ENCODE peak calls at places on chromosomes 16 and 17, in five cellular contexts. O is thoracic aorta, G is sigmoid colon, C is small intestine, H is adipocyte. V is an unnamed sample.

GRCh38 chr16:53841884-53842283 is 137.9 kb downstream of the FTO start:
- DNase-seq in O (no peak), G (no peak), C (no peak), H (no peak), V (no peak)

GRCh38 chr16:84465154-84465553 is 39.3 kb downstream of the MEAK7 start:
- DNase-seq in O (no peak), G (peak; percentile 39), C (no peak), H (no peak), V (no peak)

GRCh38 chr17:4574448-4575045 is 9.8 kb upstream of the SMTNL2 start:
- DNase-seq in O (no peak), G (no peak), C (no peak), H (no peak), V (no peak)

GRCh38 chr17:70159980-70160379 is 9.4 kb upstream of the KCNJ2 start:
- DNase-seq in O (no peak), G (no peak), C (no peak), H (no peak), V (no peak)

GRCh38 chr16:85319984-85320440 is 207.7 kb upstream of the CIBAR2 start:
- DNase-seq in O (no peak), G (no peak), C (no peak), H (no peak), V (no peak)

GRCh38 chr17:1714488-1714979 is 4.4 kb upstream of the TLCD2 start:
- DNase-seq in O (peak; percentile 99), G (peak; percentile 99), C (peak; percentile 98), H (peak; percentile 100), V (peak; percentile 99)

GRCh38 chr17:40498281-40499084 is 2.9 kb downstream of the TNS4 start:
- DNase-seq in O (no peak), G (no peak), C (no peak), H (no peak), V (no peak)

GRCh38 chr17:33292184-33292980 is 713 bp downstream of the ASIC2 start:
- DNase-seq in O (no peak), G (no peak), C (peak; percentile 37), H (no peak), V (no peak)

GRCh38 chr17:15265131-15265530 is at the start of gene PMP22:
- DNase-seq in O (no peak), G (peak; percentile 86), C (no peak), H (no peak), V (peak; percentile 78)

GRCh38 chr17:73586153-73586906 is 57.9 kb downstream of the SDK2 start:
- DNase-seq in O (no peak), G (no peak), C (no peak), H (no peak), V (no peak)

GRCh38 chr17:78379134-78379497 is 667 bp downstream of the PGS1 start:
- DNase-seq in O (no peak), G (no peak), C (no peak), H (peak; percentile 71), V (no peak)

GRCh38 chr17:72502111-72502939 is 381.5 kb downstream of the SOX9 start:
- DNase-seq in O (no peak), G (no peak), C (peak; percentile 38), H (peak; percentile 66), V (no peak)

GRCh38 chr17:27319536-27320221 is 25.8 kb downstream of the WSB1 start:
- DNase-seq in O (peak; percentile 35), G (peak; percentile 94), C (peak; percentile 28), H (peak; percentile 54), V (peak; percentile 74)

GRCh38 chr16:87297407-87297806 is 19.8 kb downstream of the C16orf95 start:
- DNase-seq in O (no peak), G (no peak), C (no peak), H (no peak), V (peak; percentile 35)
- H3K4me1 ChIP-seq in O (no peaks in the 10 kb centered on the region), G (no peaks in the 10 kb centered on the region), C (no peaks in the 10 kb centered on the region), H (no peaks in the 10 kb centered on the region), V (no peaks in the 10 kb centered on the region)

GRCh38 chr17:49632201-49632600 is 45.7 kb downstream of the SPOP start:
- DNase-seq in O (no peak), G (no peak), C (no peak), H (no peak), V (no peak)

GRCh38 chr17:49631496-49631895 is 46.4 kb downstream of the SPOP start:
- DNase-seq in O (no peak), G (no peak), C (no peak), H (no peak), V (no peak)

GRCh38 chr17:49630113-49630900 is 47.6 kb downstream of the SPOP start:
- DNase-seq in O (no peak), G (no peak), C (no peak), H (no peak), V (no peak)

GRCh38 chr17:49633250-49633649 is 44.6 kb downstream of the SPOP start:
- DNase-seq in O (no peak), G (no peak), C (no peak), H (no peak), V (no peak)

DNA sequence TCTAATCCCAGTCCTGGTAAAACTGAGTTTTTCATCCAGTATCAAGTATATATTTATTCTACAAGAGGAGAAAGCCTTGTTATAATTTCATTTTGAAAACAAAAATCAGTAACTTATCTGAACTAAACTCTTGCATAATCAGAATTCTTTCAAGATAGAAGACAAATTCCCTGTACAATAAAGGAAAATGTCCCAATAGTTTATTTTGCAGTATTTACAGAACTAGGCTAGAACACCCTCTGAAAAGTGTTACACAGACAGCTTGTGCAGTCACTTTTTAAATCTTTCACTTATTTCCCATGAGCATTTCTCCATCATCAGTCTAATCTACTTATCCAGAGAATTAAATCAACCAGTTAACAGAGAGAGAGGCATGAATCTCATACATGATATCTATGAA is 48.5 kb downstream of the SPOP start:
- DNase-seq in O (no peak), G (no peak), C (no peak), H (peak; percentile 50), V (no peak)
- H3K9me3 ChIP-seq in O (no peaks in the 10 kb centered on the region), G (no peaks in the 10 kb centered on the region), C (no peaks in the 10 kb centered on the region), H (no peaks in the 10 kb centered on the region), V (no peaks in the 10 kb centered on the region)

GRCh38 chr17:44499722-44500121 is 3.5 kb downstream of the GPATCH8 start:
- DNase-seq in O (no peak), G (no peak), C (no peak), H (no peak), V (no peak)
- H3K4me1 ChIP-seq in O (peaks cover 33% of the 10 kb centered on the region), G (no peaks in the 10 kb centered on the region), C (peaks cover 4% of the 10 kb centered on the region), H (peaks cover 43% of the 10 kb centered on the region), V (peaks cover 6% of the 10 kb centered on the region)

DNA sequence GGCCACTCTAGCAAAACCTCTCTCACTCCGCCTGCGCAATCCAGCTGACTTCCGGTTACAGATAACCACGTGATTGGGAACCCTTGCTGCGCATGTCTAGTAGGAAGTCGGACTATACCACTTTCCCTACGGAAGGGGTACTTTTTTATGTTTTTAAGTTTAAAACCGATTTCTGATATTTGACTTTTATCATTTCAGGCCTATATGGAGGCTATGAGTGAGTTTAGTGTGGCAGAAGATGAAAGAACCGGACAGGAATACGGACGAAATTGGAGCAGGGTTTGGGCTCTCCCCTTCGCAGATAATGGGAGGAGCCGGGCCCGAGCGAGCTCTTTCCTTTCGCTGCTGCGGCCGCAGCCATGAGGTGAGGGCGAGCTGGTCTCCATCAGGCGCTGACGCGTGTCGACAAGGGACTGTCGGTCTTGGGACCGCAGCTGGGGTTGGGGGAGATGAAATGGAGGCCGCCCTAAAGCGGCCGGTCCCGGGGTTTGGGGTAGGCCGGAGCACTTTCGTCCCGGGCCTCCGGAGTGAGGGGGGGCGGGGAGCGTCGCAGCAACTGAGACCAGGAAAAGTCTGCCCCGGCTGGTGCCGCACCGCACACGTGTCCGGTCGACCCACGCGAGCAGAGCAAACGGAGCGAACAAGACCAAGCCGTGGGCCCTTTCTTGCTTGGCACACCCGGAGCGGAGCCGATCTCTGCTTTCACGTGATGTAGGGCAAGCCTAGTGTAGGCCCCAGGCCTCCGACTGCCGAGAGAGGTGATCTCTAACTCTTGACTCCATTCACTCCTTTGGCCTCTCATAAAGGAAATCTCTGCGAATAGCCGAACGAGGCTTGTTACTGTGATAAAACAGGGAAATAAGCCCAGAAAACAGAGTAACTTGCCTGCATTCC is at the start of gene RPL19:
- DNase-seq in O (peak; percentile 86), G (peak; percentile 97), C (peak; percentile 94), H (peak; percentile 97), V (peak; percentile 92)
- H3K9me3 ChIP-seq in O (no peaks in the 10 kb centered on the region), G (no peaks in the 10 kb centered on the region), C (no peaks in the 10 kb centered on the region), H (no peaks in the 10 kb centered on the region), V (no peaks in the 10 kb centered on the region)